ENCODE peak calls at places on chromosomes 7 and 10, in four cellular contexts. S is GM06990, R is GM23248, J is bronchial epithelial cell. V is an unnamed sample.

GRCh38 chr10:97851341-97852001 is 1.8 kb downstream of the GOLGA7B start:
- DNase-seq in R (no peak), J (no peak), S (no peak), V (no peak)

GRCh38 chr10:93390691-93391090 is 91.4 kb downstream of the MYOF start:
- DNase-seq in R (peak; percentile 71), J (no peak), S (no peak), V (no peak)

GRCh38 chr7:34296663-34297062 is 361.4 kb upstream of the NPSR1 start:
- DNase-seq in R (peak; percentile 81), S (no peak), J (peak; percentile 2), V (no peak)

GRCh38 chr10:132065491-132066105 is at the start of gene JAKMIP3:
- DNase-seq in S (no peak), R (peak; percentile 98), J (peak; percentile 76), V (peak; percentile 85)

GRCh38 chr7:133301444-133301843 is 48.6 kb downstream of the EXOC4 start:
- DNase-seq in S (no peak), J (no peak), R (no peak), V (no peak)

GRCh38 chr7:46191776-46192175 is 270.7 kb upstream of the IGFBP3 start:
- DNase-seq in R (peak; percentile 71), J (no peak), S (no peak), V (no peak)

GRCh38 chr10:72509951-72510350 is 115.9 kb downstream of the MICU1 start:
- DNase-seq in S (no peak), R (no peak), J (no peak), V (no peak)

GRCh38 chr7:84510501-84510900 is 315.9 kb upstream of the SEMA3A start:
- DNase-seq in R (peak; percentile 60), S (no peak), J (peak; percentile 57), V (no peak)

GRCh38 chr7:91596287-91596686 is 284.2 kb downstream of the MTERF1 start:
- DNase-seq in S (no peak), J (no peak), R (no peak), V (no peak)

GRCh38 chr7:126656165-126656564 is 596.6 kb downstream of the GRM8 start:
- DNase-seq in S (no peak), J (no peak), R (no peak), V (no peak)

GRCh38 chr7:124072603-124073324 is 39.9 kb upstream of the TMEM229A start:
- DNase-seq in R (peak; percentile 52), J (peak; percentile 85), S (no peak), V (peak; percentile 24)

GRCh38 chr10:89342219-89342966 is 14.6 kb downstream of the IFIT3 start:
- DNase-seq in J (peak; percentile 58), S (no peak), R (peak; percentile 74), V (peak; percentile 77)

GRCh38 chr7:106590209-106590816 is 70.6 kb downstream of the CCDC71L start:
- DNase-seq in J (no peak), S (no peak), R (no peak), V (no peak)

GRCh38 chr7:30524545-30524944 is 19.9 kb upstream of the GGCT start:
- DNase-seq in J (peak; percentile 58), R (no peak), S (no peak), V (no peak)

GRCh38 chr7:130667593-130668257 is 823 bp downstream of the COPG2 start:
- DNase-seq in J (no peak), S (no peak), R (peak; percentile 33), V (no peak)

GRCh38 chr10:21100190-21100589 is 203.1 kb upstream of the NEBL start:
- DNase-seq in J (no peak), R (no peak), S (no peak), V (no peak)

GRCh38 chr10:118442032-118442431 is 99.9 kb upstream of the FAM204A start:
- DNase-seq in R (no peak), S (no peak), J (no peak), V (no peak)

GRCh38 chr10:47038881-47039557 is 127.8 kb downstream of the PTPN20 start:
- DNase-seq in R (no peak), J (no peak), S (no peak), V (no peak)

GRCh38 chr10:73628405-73628804 is 12.9 kb downstream of the MYOZ1 start:
- DNase-seq in J (peak; percentile 37), R (no peak), S (no peak), V (no peak)

GRCh38 chr10:283140-283479 is 147.9 kb downstream of the ZMYND11 start:
- DNase-seq in J (no peak), R (no peak), S (no peak), V (no peak)

GRCh38 chr7:138008046-138008587 is 6.2 kb upstream of the CREB3L2 start:
- DNase-seq in J (no peak), R (no peak), S (no peak), V (no peak)

GRCh38 chr10:1788401-1788800 is 51.1 kb upstream of the ADARB2 start:
- DNase-seq in S (no peak), J (no peak), R (no peak), V (no peak)

GRCh38 chr10:132932461-132933307 is 9.7 kb downstream of the CFAP46 start:
- DNase-seq in J (no peak), S (peak; percentile 52), R (no peak), V (no peak)

GRCh38 chr7:92614586-92615237 is 24.5 kb upstream of the FAM133B start:
- DNase-seq in J (no peak), S (no peak), R (peak; percentile 48), V (no peak)

GRCh38 chr7:117862378-117862777 is 10.9 kb downstream of the CTTNBP2 start:
- DNase-seq in J (no peak), S (no peak), R (no peak), V (no peak)

GRCh38 chr10:96093948-96094347 is 36.1 kb upstream of the ZNF518A start:
- DNase-seq in S (no peak), J (no peak), R (no peak), V (no peak)

GRCh38 chr10:118980870-118981269 is 48.6 kb upstream of the NANOS1 start:
- DNase-seq in S (no peak), R (no peak), J (no peak), V (no peak)

GRCh38 chr7:30931161-30931926 is 19.7 kb downstream of the AQP1 start:
- DNase-seq in J (no peak), S (no peak), R (peak; percentile 70), V (peak; percentile 71)

GRCh38 chr7:104758504-104758903 is 255.5 kb upstream of the KMT2E start:
- DNase-seq in S (no peak), R (peak; percentile 8), J (peak; percentile 64), V (no peak)

GRCh38 chr7:92409357-92409756 is 37.9 kb upstream of the GATAD1 start:
- DNase-seq in R (no peak), J (no peak), S (no peak), V (no peak)

GRCh38 chr7:100632951-100633717 is 8.2 kb downstream of the TFR2 start:
- DNase-seq in S (peak; percentile 71), R (peak; percentile 69), J (no peak), V (peak; percentile 26)

GRCh38 chr7:16315280-16315679 is 106.1 kb downstream of the CRPPA start:
- DNase-seq in S (no peak), R (no peak), J (no peak), V (no peak)

GRCh38 chr7:134014935-134015334 is 112.2 kb upstream of the LRGUK start:
- DNase-seq in J (peak; percentile 35), R (peak; percentile 36), S (no peak), V (no peak)

GRCh38 chr7:50769160-50769484 is 13.6 kb downstream of the GRB10 start:
- DNase-seq in S (no peak), R (no peak), J (no peak), V (no peak)

DNA sequence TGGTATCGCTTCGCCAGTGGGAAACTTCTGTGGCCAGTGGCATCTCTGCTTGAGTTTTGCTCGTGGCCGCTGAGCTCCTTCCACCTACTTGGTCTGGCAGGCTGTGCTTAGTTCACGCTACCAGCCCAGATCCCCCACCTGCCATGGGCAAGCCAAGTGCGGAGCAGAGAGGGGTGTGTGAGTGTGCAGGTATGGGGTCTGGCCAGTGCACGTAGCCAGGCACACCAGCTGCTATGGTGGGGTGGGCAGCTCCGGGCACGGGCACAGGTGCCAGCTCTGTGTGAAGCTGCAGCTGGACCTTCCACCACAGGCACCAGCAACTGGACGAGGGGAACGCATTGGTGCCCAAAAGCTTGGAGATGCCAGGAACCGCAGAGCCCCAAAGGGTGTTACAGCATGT is 56.5 kb downstream of the ZNF777 start:
- DNase-seq in R (no peak), S (no peak), J (no peak), V (no peak)
- H3K36me3 ChIP-seq in R (no peaks in the 10 kb centered on the region), S (no peaks in the 10 kb centered on the region), J (no peaks in the 10 kb centered on the region), V (no peaks in the 10 kb centered on the region)

GRCh38 chr7:157329447-157329846 is 7.4 kb upstream of the DNAJB6 start:
- DNase-seq in S (no peak), R (no peak), J (no peak), V (no peak)
- H3K4me3 ChIP-seq in S (no peak overlapping the region), R (no peak overlapping the region), J (no peak overlapping the region), V (no peak overlapping the region)

GRCh38 chr7:36368496-36368895 is 21.2 kb upstream of the ANLN start:
- DNase-seq in J (no peak), S (no peak), R (no peak), V (no peak)
- H3K27me3 ChIP-seq in J (no peaks in the 10 kb centered on the region), S (no peaks in the 10 kb centered on the region), R (peaks cover 9% of the 10 kb centered on the region), V (no peaks in the 10 kb centered on the region)

GRCh38 chr7:149478754-149479153 is 17.9 kb upstream of the ZNF777 start:
- DNase-seq in S (no peak), R (no peak), J (no peak), V (no peak)

GRCh38 chr7:149477494-149478443 is 16.9 kb upstream of the ZNF777 start:
- DNase-seq in S (no peak), R (no peak), J (no peak), V (no peak)

GRCh38 chr7:149475121-149476045 is 14.5 kb upstream of the ZNF777 start:
- DNase-seq in R (no peak), J (no peak), S (no peak), V (no peak)

GRCh38 chr7:149474309-149475120 is 13.7 kb upstream of the ZNF777 start:
- DNase-seq in J (no peak), S (no peak), R (no peak), V (no peak)

GRCh38 chr7:149476791-149477190 is 15.9 kb upstream of the ZNF777 start:
- DNase-seq in S (no peak), R (no peak), J (no peak), V (no peak)
- H3K36me3 ChIP-seq in S (peaks cover 38% of the 10 kb centered on the region), R (peaks cover 34% of the 10 kb centered on the region), J (peaks cover 24% of the 10 kb centered on the region), V (peaks cover 28% of the 10 kb centered on the region)

DNA sequence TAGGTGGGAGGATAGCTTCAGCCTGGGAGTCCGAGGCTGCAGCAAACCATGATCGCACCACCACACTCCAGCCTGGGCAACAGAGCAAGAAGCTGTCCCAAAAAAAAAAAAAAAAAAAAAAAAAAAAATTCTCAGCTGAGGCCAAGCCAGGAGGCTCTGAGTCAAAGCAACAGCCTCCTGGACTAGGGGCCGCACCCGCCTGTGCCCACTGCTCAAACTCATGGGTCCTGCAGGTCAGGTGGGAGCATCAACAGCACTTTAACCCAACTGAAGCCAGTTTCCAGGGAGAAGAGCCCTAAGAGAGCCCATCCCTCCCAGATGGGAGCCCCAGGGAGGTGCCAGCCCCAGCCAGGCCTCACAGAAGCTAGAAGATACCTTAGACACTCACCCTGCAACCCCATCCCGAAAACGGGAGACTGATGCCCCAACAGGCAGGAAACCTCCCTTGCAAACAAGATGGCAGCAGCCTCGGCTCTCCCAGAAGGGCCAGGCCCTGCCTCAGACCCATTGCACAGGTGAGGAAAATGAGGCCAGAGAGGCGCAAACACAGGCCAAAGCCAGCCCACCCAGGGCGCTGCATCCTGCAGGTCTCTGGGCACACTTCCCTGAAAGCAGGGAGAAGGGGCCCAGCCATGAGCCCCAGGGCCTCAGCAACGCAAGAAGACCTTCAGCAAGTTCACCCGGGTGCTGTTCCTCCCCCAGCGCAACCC is 11.0 kb downstream of the PDGFA start:
- DNase-seq in S (no peak), R (no peak), J (no peak), V (no peak)
- H3K4me3 ChIP-seq in S (no peak overlapping the region), R (no peak overlapping the region), J (no peak overlapping the region), V (no peak overlapping the region)

GRCh38 chr10:28775773-28776172 is 98.5 kb downstream of the BAMBI start:
- DNase-seq in S (no peak), R (no peak), J (no peak), V (no peak)
- H3K27me3 ChIP-seq in S (no peaks in the 10 kb centered on the region), R (no peaks in the 10 kb centered on the region), J (peaks cover 2% of the 10 kb centered on the region), V (no peaks in the 10 kb centered on the region)